ENCODE peak calls at places on chromosomes 11 and 22, in seven cellular contexts. S, R, K, N, E, Y and C are unnamed samples.

GRCh38 chr22:20246368-20247009 is 21.6 kb downstream of the RTN4R start:
- DNase-seq in S (no peak), R (no peak), K (no peak), N (no peak), E (no peak), Y (no peak), C (no peak)

GRCh38 chr22:33337524-33337923 is 279.3 kb upstream of the SYN3 start:
- DNase-seq in S (no peak), R (no peak), K (no peak), N (no peak), E (no peak), Y (no peak), C (no peak)

GRCh38 chr11:27028653-27029052 is 12.0 kb upstream of the BBOX1 start:
- DNase-seq in S (no peak), R (no peak), K (no peak), N (no peak), E (peak), Y (no peak), C (no peak)

GRCh38 chr22:49855491-49855911 is 1.9 kb downstream of the ZBED4 start:
- DNase-seq in S (no peak), R (no peak), K (no peak), N (no peak), E (no peak), Y (peak), C (no peak)

GRCh38 chr11:92212530-92212929 is 12.1 kb upstream of the FAT3 start:
- DNase-seq in S (no peak), R (no peak), K (no peak), N (no peak), E (no peak), Y (no peak), C (no peak)

GRCh38 chr22:44442856-44443595 is 55.0 kb downstream of the RTL6 start:
- DNase-seq in S (no peak), R (no peak), K (no peak), N (no peak), E (no peak), Y (no peak), C (no peak)

GRCh38 chr11:45343988-45344387 is 57.8 kb upstream of the SYT13 start:
- DNase-seq in S (no peak), R (no peak), K (no peak), N (no peak), E (no peak), Y (no peak), C (no peak)

GRCh38 chr11:96215094-96215782 is 127.8 kb downstream of the MAML2 start:
- DNase-seq in S (no peak), R (no peak), K (no peak), N (peak), E (peak), Y (peak), C (peak)

GRCh38 chr11:44004452-44004833 is 43.3 kb upstream of the ACCSL start:
- DNase-seq in S (no peak), R (no peak), K (no peak), N (no peak), E (no peak), Y (no peak), C (no peak)

GRCh38 chr22:25219948-25220442 is 556 bp downstream of the CRYBB2 start:
- DNase-seq in S (no peak), R (no peak), K (no peak), N (no peak), E (no peak), Y (no peak), C (no peak)

GRCh38 chr11:45597116-45597515 is 68.3 kb downstream of the CHST1 start:
- DNase-seq in S (no peak), R (no peak), K (no peak), N (no peak), E (no peak), Y (no peak), C (no peak)

GRCh38 chr22:36010913-36011312 is 17.7 kb downstream of the RBFOX2 start:
- DNase-seq in S (no peak), R (no peak), K (no peak), N (no peak), E (peak), Y (peak), C (no peak)

GRCh38 chr11:86041975-86042378 is 26.9 kb downstream of the PICALM start:
- DNase-seq in S (no peak), R (no peak), K (peak), N (peak), E (peak), Y (peak), C (peak)

GRCh38 chr11:1576825-1577224 is 4.8 kb upstream of the DUSP8 start:
- DNase-seq in S (no peak), R (no peak), K (no peak), N (no peak), E (no peak), Y (no peak), C (no peak)

GRCh38 chr11:19803506-19803998 is 90.9 kb downstream of the NAV2 start:
- DNase-seq in S (no peak), R (no peak), K (no peak), N (no peak), E (no peak), Y (no peak), C (no peak)

GRCh38 chr11:19800162-19800561 is 87.5 kb downstream of the NAV2 start:
- DNase-seq in S (no peak), R (no peak), K (no peak), N (no peak), E (no peak), Y (peak), C (no peak)

GRCh38 chr11:19802773-19803293 is 90.2 kb downstream of the NAV2 start:
- DNase-seq in S (no peak), R (no peak), K (no peak), N (no peak), E (no peak), Y (no peak), C (no peak)

GRCh38 chr11:19805346-19805745 is 92.7 kb downstream of the NAV2 start:
- DNase-seq in S (no peak), R (no peak), K (no peak), N (no peak), E (no peak), Y (no peak), C (no peak)

DNA sequence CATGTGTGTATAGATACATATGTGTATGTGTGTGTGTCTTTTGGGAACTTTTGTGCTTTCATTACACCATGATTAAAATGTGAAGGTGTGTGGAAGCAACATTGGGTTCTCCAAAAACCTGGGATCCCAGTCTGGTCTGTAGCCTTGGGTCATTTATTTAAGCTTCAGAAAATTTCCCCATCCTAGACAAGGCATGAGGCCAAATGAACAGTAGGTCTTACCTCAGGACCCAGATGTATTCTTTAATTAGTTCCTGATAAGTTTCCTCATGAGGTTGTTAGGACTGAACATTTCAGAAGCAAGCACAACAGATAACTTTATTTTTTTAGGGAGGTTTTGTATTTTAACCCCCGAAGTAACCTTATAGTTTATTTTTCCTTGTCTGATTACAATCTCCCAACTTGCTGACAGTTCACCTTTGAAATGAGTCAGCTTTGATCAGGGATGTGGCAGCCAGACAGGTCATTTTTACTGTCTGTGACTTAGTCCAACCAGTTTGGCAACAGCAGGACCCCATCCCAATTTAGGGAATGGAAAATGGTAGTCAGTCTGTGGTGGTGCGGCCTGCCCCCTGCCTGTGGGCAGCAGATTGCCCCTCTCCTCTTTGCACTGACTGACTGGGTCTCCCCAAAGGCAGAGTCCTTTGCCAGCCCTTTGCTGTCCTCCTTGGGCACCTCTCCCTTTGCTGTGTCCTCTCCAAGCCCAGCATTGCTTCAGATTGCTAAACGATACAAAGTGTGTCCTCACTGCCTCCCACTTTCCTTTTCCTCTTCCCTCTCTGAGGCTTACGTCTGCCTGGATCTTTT is 88.3 kb downstream of the NAV2 start:
- DNase-seq in S (no peak), R (no peak), K (no peak), N (no peak), E (peak), Y (no peak), C (no peak)
- TF ChIP-seq CTCF in S (no peak), R (no peak), K (no peak), N (no peak), E (peak), Y (peak), C (no peak)

GRCh38 chr11:11876458-11876857 is 34.7 kb downstream of the USP47 start:
- DNase-seq in S (no peak), R (no peak), K (no peak), N (peak), E (no peak), Y (peak), C (no peak)
- TF ChIP-seq CTCF in S (peak), R (no peak), K (peak), N (peak), E (no peak), Y (peak), C (no peak)

DNA sequence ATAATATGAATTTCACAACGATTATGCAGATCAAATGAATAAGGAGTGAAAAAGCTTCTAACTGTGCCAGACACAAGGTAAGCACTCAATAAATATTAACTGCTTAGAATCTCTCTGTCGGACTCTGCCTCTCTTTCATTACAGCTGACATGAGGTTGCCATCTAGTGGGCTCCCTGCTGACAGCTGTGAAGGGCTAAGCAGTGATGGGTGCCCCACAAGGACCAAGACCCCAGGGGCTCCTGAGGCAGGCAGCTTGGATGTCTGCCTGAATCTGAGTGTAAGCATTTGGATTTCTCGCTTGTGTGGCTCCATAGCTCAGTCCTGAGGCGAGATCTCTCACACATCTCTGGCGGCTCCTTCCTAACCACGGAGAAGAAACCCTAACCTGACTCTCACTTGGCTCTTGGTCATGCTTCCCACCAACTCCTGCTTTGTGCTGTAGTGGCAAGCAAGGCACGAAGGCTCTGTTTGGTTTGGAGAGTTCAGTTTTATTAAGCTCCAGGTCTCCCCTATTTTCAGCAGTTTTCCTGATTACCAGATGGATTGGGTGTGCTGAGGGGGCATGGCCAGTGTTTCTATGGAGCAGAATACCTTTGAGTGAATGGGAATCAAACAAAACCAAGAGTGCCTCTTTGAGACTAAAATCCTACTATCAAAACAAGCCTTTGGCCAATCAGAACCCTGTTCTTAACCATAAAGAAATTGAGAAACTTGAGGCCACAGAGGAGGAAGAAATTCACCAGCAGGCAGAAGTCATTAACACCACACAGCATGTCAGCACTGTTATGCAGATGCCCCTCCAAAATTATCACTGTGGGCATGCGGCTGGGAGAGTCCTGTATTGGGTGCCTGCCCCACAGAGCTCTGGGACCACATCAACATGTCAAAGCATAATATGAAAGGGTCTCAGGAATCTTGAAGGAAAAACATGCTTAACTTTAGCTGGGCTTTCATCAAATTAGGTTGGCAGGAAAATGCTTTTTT is 152.8 kb upstream of the NTM start:
- DNase-seq in S (no peak), R (no peak), K (no peak), N (peak), E (peak), Y (peak), C (peak)
- TF ChIP-seq CTCF in S (no peak), R (no peak), K (peak), N (peak), E (peak), Y (peak), C (peak)

DNA sequence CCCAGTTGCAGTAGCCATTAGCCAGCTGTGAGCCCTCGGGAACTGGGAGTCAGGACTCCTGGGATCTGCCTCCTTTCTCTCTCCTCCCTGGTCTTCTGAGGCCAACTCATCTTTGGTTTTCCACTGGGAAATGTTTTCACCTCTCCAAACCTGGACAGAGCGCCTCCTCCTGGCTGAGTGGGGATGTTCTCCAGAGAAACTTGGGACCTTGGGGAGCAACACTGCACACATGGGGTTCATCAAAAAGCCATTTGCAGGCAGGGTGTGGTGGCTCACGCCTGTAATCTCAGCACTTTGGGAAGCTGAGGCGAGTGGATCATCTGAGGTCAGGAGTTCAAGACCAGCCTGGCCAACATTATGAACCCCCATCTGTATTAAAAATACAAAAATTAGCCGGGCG is 145.4 kb downstream of the NECTIN1 start:
- DNase-seq in S (no peak), R (no peak), K (no peak), N (no peak), E (no peak), Y (no peak), C (no peak)
- TF ChIP-seq CTCF in S (no peak), R (no peak), K (peak), N (peak), E (peak), Y (peak), C (peak)